ENCODE peak calls at places on chromosome 3, in nine cellular contexts. One of them, this sample, is unnamed.
A peak's percentile ranks its signal among the peaks of the same experiment; 100 is the strongest.

GRCh38 chr3:104873331-104873730 is 493.4 kb upstream of the ALCAM start:
- DNase-seq in T follicular helper cell: no peak
- DNase-seq in AG04450: no peak
- DNase-seq in colonic mucosa: no peak
- DNase-seq in esophagus muscularis mucosa: no peak
- DNase-seq in EL: peak; percentile 72
- DNase-seq in naive B cell: no peak
- DNase-seq in NCI-H187 treated with DMSO at 0.1 percent for 48 hours: no peak
- DNase-seq in activated CD4-positive, alpha-beta T cell treated with anti-CD3 and anti-CD28 coated beads, Interleukin-2, amount 50 U/mL, for 48 hours: no peak
- DNase-seq in this sample: no peak

GRCh38 chr3:129278970-129279906 is 568 bp downstream of the HMCES start:
- DNase-seq in EL: peak; percentile 67
- DNase-seq in AG04450: no peak
- DNase-seq in colonic mucosa: peak; percentile 40
- DNase-seq in esophagus muscularis mucosa: no peak
- DNase-seq in activated CD4-positive, alpha-beta T cell treated with anti-CD3 and anti-CD28 coated beads, Interleukin-2, amount 50 U/mL, for 48 hours: peak; percentile 66
- DNase-seq in NCI-H187 treated with DMSO at 0.1 percent for 48 hours: no peak
- DNase-seq in T follicular helper cell: peak; percentile 25
- DNase-seq in naive B cell: peak; percentile 34
- DNase-seq in this sample: no peak

GRCh38 chr3:70988111-70988510 is 595.4 kb downstream of the FOXP1 start:
- DNase-seq in naive B cell: no peak
- DNase-seq in EL: no peak
- DNase-seq in T follicular helper cell: no peak
- DNase-seq in esophagus muscularis mucosa: no peak
- DNase-seq in NCI-H187 treated with DMSO at 0.1 percent for 48 hours: no peak
- DNase-seq in activated CD4-positive, alpha-beta T cell treated with anti-CD3 and anti-CD28 coated beads, Interleukin-2, amount 50 U/mL, for 48 hours: no peak
- DNase-seq in colonic mucosa: no peak
- DNase-seq in AG04450: no peak
- DNase-seq in this sample: no peak

GRCh38 chr3:3615533-3615932 is 183.7 kb upstream of the LRRN1 start:
- DNase-seq in AG04450: no peak
- DNase-seq in activated CD4-positive, alpha-beta T cell treated with anti-CD3 and anti-CD28 coated beads, Interleukin-2, amount 50 U/mL, for 48 hours: no peak
- DNase-seq in naive B cell: no peak
- DNase-seq in colonic mucosa: no peak
- DNase-seq in EL: no peak
- DNase-seq in esophagus muscularis mucosa: no peak
- DNase-seq in T follicular helper cell: no peak
- DNase-seq in NCI-H187 treated with DMSO at 0.1 percent for 48 hours: no peak
- DNase-seq in this sample: no peak

GRCh38 chr3:193490580-193490979 is 64.1 kb downstream of the ATP13A4 start:
- DNase-seq in naive B cell: no peak
- DNase-seq in T follicular helper cell: no peak
- DNase-seq in colonic mucosa: no peak
- DNase-seq in EL: no peak
- DNase-seq in esophagus muscularis mucosa: no peak
- DNase-seq in NCI-H187 treated with DMSO at 0.1 percent for 48 hours: no peak
- DNase-seq in activated CD4-positive, alpha-beta T cell treated with anti-CD3 and anti-CD28 coated beads, Interleukin-2, amount 50 U/mL, for 48 hours: no peak
- DNase-seq in AG04450: no peak
- DNase-seq in this sample: no peak

GRCh38 chr3:71789922-71790321 is 5.0 kb upstream of the PROK2 start:
- DNase-seq in esophagus muscularis mucosa: peak; percentile 57
- DNase-seq in naive B cell: no peak
- DNase-seq in colonic mucosa: no peak
- DNase-seq in activated CD4-positive, alpha-beta T cell treated with anti-CD3 and anti-CD28 coated beads, Interleukin-2, amount 50 U/mL, for 48 hours: no peak
- DNase-seq in NCI-H187 treated with DMSO at 0.1 percent for 48 hours: no peak
- DNase-seq in AG04450: no peak
- DNase-seq in EL: no peak
- DNase-seq in T follicular helper cell: no peak
- DNase-seq in this sample: no peak

GRCh38 chr3:52314495-52314894 is 1.6 kb upstream of the DNAH1 start:
- DNase-seq in colonic mucosa: no peak
- DNase-seq in NCI-H187 treated with DMSO at 0.1 percent for 48 hours: no peak
- DNase-seq in activated CD4-positive, alpha-beta T cell treated with anti-CD3 and anti-CD28 coated beads, Interleukin-2, amount 50 U/mL, for 48 hours: no peak
- DNase-seq in naive B cell: no peak
- DNase-seq in EL: no peak
- DNase-seq in AG04450: no peak
- DNase-seq in esophagus muscularis mucosa: no peak
- DNase-seq in T follicular helper cell: no peak
- DNase-seq in this sample: no peak

GRCh38 chr3:196603683-196604082 is 35.2 kb downstream of the FBXO45 start:
- DNase-seq in AG04450: no peak
- DNase-seq in esophagus muscularis mucosa: no peak
- DNase-seq in EL: no peak
- DNase-seq in NCI-H187 treated with DMSO at 0.1 percent for 48 hours: no peak
- DNase-seq in T follicular helper cell: no peak
- DNase-seq in colonic mucosa: no peak
- DNase-seq in naive B cell: no peak
- DNase-seq in activated CD4-positive, alpha-beta T cell treated with anti-CD3 and anti-CD28 coated beads, Interleukin-2, amount 50 U/mL, for 48 hours: no peak
- DNase-seq in this sample: no peak

GRCh38 chr3:171165499-171165921 is 139.0 kb upstream of the SLC2A2 start:
- DNase-seq in AG04450: no peak
- DNase-seq in NCI-H187 treated with DMSO at 0.1 percent for 48 hours: no peak
- DNase-seq in activated CD4-positive, alpha-beta T cell treated with anti-CD3 and anti-CD28 coated beads, Interleukin-2, amount 50 U/mL, for 48 hours: peak; percentile 19
- DNase-seq in colonic mucosa: no peak
- DNase-seq in naive B cell: no peak
- DNase-seq in T follicular helper cell: no peak
- DNase-seq in esophagus muscularis mucosa: no peak
- DNase-seq in EL: no peak
- DNase-seq in this sample: no peak

GRCh38 chr3:138888569-138888968 is 53.8 kb upstream of the PIK3CB start:
- DNase-seq in NCI-H187 treated with DMSO at 0.1 percent for 48 hours: no peak
- DNase-seq in activated CD4-positive, alpha-beta T cell treated with anti-CD3 and anti-CD28 coated beads, Interleukin-2, amount 50 U/mL, for 48 hours: no peak
- DNase-seq in AG04450: no peak
- DNase-seq in esophagus muscularis mucosa: no peak
- DNase-seq in T follicular helper cell: no peak
- DNase-seq in colonic mucosa: no peak
- DNase-seq in EL: no peak
- DNase-seq in naive B cell: no peak
- DNase-seq in this sample: no peak

GRCh38 chr3:128488995-128489859 is 3.8 kb downstream of the GATA2 start:
- DNase-seq in EL: peak; percentile 81
- DNase-seq in T follicular helper cell: no peak
- DNase-seq in NCI-H187 treated with DMSO at 0.1 percent for 48 hours: no peak
- DNase-seq in colonic mucosa: peak; percentile 52
- DNase-seq in naive B cell: peak; percentile 24
- DNase-seq in esophagus muscularis mucosa: no peak
- DNase-seq in AG04450: no peak
- DNase-seq in activated CD4-positive, alpha-beta T cell treated with anti-CD3 and anti-CD28 coated beads, Interleukin-2, amount 50 U/mL, for 48 hours: peak; percentile 45
- DNase-seq in this sample: peak; percentile 78

GRCh38 chr3:120284702-120285507 is at the start of gene GPR156:
- DNase-seq in T follicular helper cell: no peak
- DNase-seq in naive B cell: no peak
- DNase-seq in colonic mucosa: no peak
- DNase-seq in esophagus muscularis mucosa: no peak
- DNase-seq in NCI-H187 treated with DMSO at 0.1 percent for 48 hours: no peak
- DNase-seq in AG04450: no peak
- DNase-seq in EL: peak; percentile 35
- DNase-seq in activated CD4-positive, alpha-beta T cell treated with anti-CD3 and anti-CD28 coated beads, Interleukin-2, amount 50 U/mL, for 48 hours: no peak
- DNase-seq in this sample: no peak

GRCh38 chr3:148873270-148873927 is 8.3 kb downstream of the CPA3 start:
- DNase-seq in naive B cell: no peak
- DNase-seq in T follicular helper cell: no peak
- DNase-seq in activated CD4-positive, alpha-beta T cell treated with anti-CD3 and anti-CD28 coated beads, Interleukin-2, amount 50 U/mL, for 48 hours: no peak
- DNase-seq in NCI-H187 treated with DMSO at 0.1 percent for 48 hours: no peak
- DNase-seq in EL: no peak
- DNase-seq in colonic mucosa: no peak
- DNase-seq in AG04450: no peak
- DNase-seq in esophagus muscularis mucosa: no peak
- DNase-seq in this sample: no peak

GRCh38 chr3:25367025-25367424 is 61.0 kb upstream of the RARB start:
- DNase-seq in activated CD4-positive, alpha-beta T cell treated with anti-CD3 and anti-CD28 coated beads, Interleukin-2, amount 50 U/mL, for 48 hours: no peak
- DNase-seq in EL: no peak
- DNase-seq in AG04450: no peak
- DNase-seq in T follicular helper cell: no peak
- DNase-seq in NCI-H187 treated with DMSO at 0.1 percent for 48 hours: no peak
- DNase-seq in naive B cell: no peak
- DNase-seq in colonic mucosa: no peak
- DNase-seq in esophagus muscularis mucosa: no peak
- DNase-seq in this sample: no peak

GRCh38 chr3:13015286-13016082 is 57.7 kb downstream of the IQSEC1 start:
- DNase-seq in colonic mucosa: no peak
- DNase-seq in naive B cell: peak; percentile 90
- DNase-seq in EL: no peak
- DNase-seq in T follicular helper cell: no peak
- DNase-seq in activated CD4-positive, alpha-beta T cell treated with anti-CD3 and anti-CD28 coated beads, Interleukin-2, amount 50 U/mL, for 48 hours: peak; percentile 73
- DNase-seq in esophagus muscularis mucosa: no peak
- DNase-seq in NCI-H187 treated with DMSO at 0.1 percent for 48 hours: no peak
- DNase-seq in AG04450: no peak
- DNase-seq in this sample: no peak

GRCh38 chr3:53216723-53217122 is 39.1 kb downstream of the TKT start:
- DNase-seq in T follicular helper cell: no peak
- DNase-seq in NCI-H187 treated with DMSO at 0.1 percent for 48 hours: no peak
- DNase-seq in activated CD4-positive, alpha-beta T cell treated with anti-CD3 and anti-CD28 coated beads, Interleukin-2, amount 50 U/mL, for 48 hours: no peak
- DNase-seq in AG04450: no peak
- DNase-seq in naive B cell: no peak
- DNase-seq in esophagus muscularis mucosa: no peak
- DNase-seq in EL: no peak
- DNase-seq in colonic mucosa: no peak
- DNase-seq in this sample: no peak

GRCh38 chr3:43960448-43960840 is 269.7 kb downstream of the ABHD5 start:
- DNase-seq in T follicular helper cell: no peak
- DNase-seq in esophagus muscularis mucosa: no peak
- DNase-seq in activated CD4-positive, alpha-beta T cell treated with anti-CD3 and anti-CD28 coated beads, Interleukin-2, amount 50 U/mL, for 48 hours: no peak
- DNase-seq in colonic mucosa: no peak
- DNase-seq in naive B cell: no peak
- DNase-seq in NCI-H187 treated with DMSO at 0.1 percent for 48 hours: peak; percentile 26
- DNase-seq in AG04450: no peak
- DNase-seq in EL: peak; percentile 4
- DNase-seq in this sample: no peak

GRCh38 chr3:196641278-196642058 is 2.0 kb downstream of the NRROS start:
- DNase-seq in esophagus muscularis mucosa: no peak
- DNase-seq in NCI-H187 treated with DMSO at 0.1 percent for 48 hours: no peak
- DNase-seq in EL: no peak
- DNase-seq in naive B cell: peak; percentile 57
- DNase-seq in activated CD4-positive, alpha-beta T cell treated with anti-CD3 and anti-CD28 coated beads, Interleukin-2, amount 50 U/mL, for 48 hours: peak; percentile 78
- DNase-seq in colonic mucosa: no peak
- DNase-seq in T follicular helper cell: no peak
- DNase-seq in AG04450: no peak
- DNase-seq in this sample: no peak

GRCh38 chr3:52712291-52713212 is 6.6 kb downstream of the SPCS1 start:
- DNase-seq in AG04450: no peak
- DNase-seq in NCI-H187 treated with DMSO at 0.1 percent for 48 hours: no peak
- DNase-seq in activated CD4-positive, alpha-beta T cell treated with anti-CD3 and anti-CD28 coated beads, Interleukin-2, amount 50 U/mL, for 48 hours: no peak
- DNase-seq in T follicular helper cell: no peak
- DNase-seq in colonic mucosa: no peak
- DNase-seq in naive B cell: no peak
- DNase-seq in EL: no peak
- DNase-seq in esophagus muscularis mucosa: no peak
- DNase-seq in this sample: no peak

GRCh38 chr3:9826815-9827574 is 16.8 kb downstream of the RPUSD3 start:
- DNase-seq in AG04450: no peak
- DNase-seq in naive B cell: no peak
- DNase-seq in NCI-H187 treated with DMSO at 0.1 percent for 48 hours: no peak
- DNase-seq in colonic mucosa: peak; percentile 38
- DNase-seq in EL: peak; percentile 41
- DNase-seq in activated CD4-positive, alpha-beta T cell treated with anti-CD3 and anti-CD28 coated beads, Interleukin-2, amount 50 U/mL, for 48 hours: peak; percentile 22
- DNase-seq in T follicular helper cell: no peak
- DNase-seq in esophagus muscularis mucosa: no peak
- DNase-seq in this sample: no peak

GRCh38 chr3:38139191-38139590 is 730 bp downstream of the MYD88 start:
- DNase-seq in colonic mucosa: peak; percentile 32
- DNase-seq in EL: no peak
- DNase-seq in NCI-H187 treated with DMSO at 0.1 percent for 48 hours: no peak
- DNase-seq in T follicular helper cell: no peak
- DNase-seq in activated CD4-positive, alpha-beta T cell treated with anti-CD3 and anti-CD28 coated beads, Interleukin-2, amount 50 U/mL, for 48 hours: no peak
- DNase-seq in esophagus muscularis mucosa: no peak
- DNase-seq in AG04450: no peak
- DNase-seq in naive B cell: no peak
- DNase-seq in this sample: no peak

GRCh38 chr3:170162630-170163029 is 18.9 kb downstream of the PHC3 start:
- DNase-seq in colonic mucosa: no peak
- DNase-seq in NCI-H187 treated with DMSO at 0.1 percent for 48 hours: no peak
- DNase-seq in EL: peak; percentile 12
- DNase-seq in AG04450: no peak
- DNase-seq in T follicular helper cell: no peak
- DNase-seq in activated CD4-positive, alpha-beta T cell treated with anti-CD3 and anti-CD28 coated beads, Interleukin-2, amount 50 U/mL, for 48 hours: no peak
- DNase-seq in naive B cell: no peak
- DNase-seq in esophagus muscularis mucosa: no peak
- DNase-seq in this sample: no peak

GRCh38 chr3:49006591-49007067 is 562 bp upstream of the WDR6 start:
- DNase-seq in esophagus muscularis mucosa: no peak
- DNase-seq in EL: peak; percentile 43
- DNase-seq in AG04450: no peak
- DNase-seq in colonic mucosa: peak; percentile 46
- DNase-seq in T follicular helper cell: no peak
- DNase-seq in NCI-H187 treated with DMSO at 0.1 percent for 48 hours: no peak
- DNase-seq in activated CD4-positive, alpha-beta T cell treated with anti-CD3 and anti-CD28 coated beads, Interleukin-2, amount 50 U/mL, for 48 hours: no peak
- DNase-seq in naive B cell: no peak
- DNase-seq in this sample: no peak

GRCh38 chr3:63128380-63128779 is 149.7 kb upstream of the SYNPR start:
- DNase-seq in esophagus muscularis mucosa: no peak
- DNase-seq in activated CD4-positive, alpha-beta T cell treated with anti-CD3 and anti-CD28 coated beads, Interleukin-2, amount 50 U/mL, for 48 hours: no peak
- DNase-seq in EL: no peak
- DNase-seq in T follicular helper cell: no peak
- DNase-seq in NCI-H187 treated with DMSO at 0.1 percent for 48 hours: no peak
- DNase-seq in naive B cell: no peak
- DNase-seq in AG04450: no peak
- DNase-seq in colonic mucosa: no peak
- DNase-seq in this sample: no peak

GRCh38 chr3:59326246-59327024 is 276.6 kb upstream of the CFAP20DC start:
- DNase-seq in colonic mucosa: no peak
- DNase-seq in EL: no peak
- DNase-seq in esophagus muscularis mucosa: no peak
- DNase-seq in naive B cell: no peak
- DNase-seq in T follicular helper cell: no peak
- DNase-seq in activated CD4-positive, alpha-beta T cell treated with anti-CD3 and anti-CD28 coated beads, Interleukin-2, amount 50 U/mL, for 48 hours: no peak
- DNase-seq in AG04450: no peak
- DNase-seq in NCI-H187 treated with DMSO at 0.1 percent for 48 hours: no peak
- DNase-seq in this sample: no peak

GRCh38 chr3:27507515-27508266 is 23.5 kb upstream of the SLC4A7 start:
- DNase-seq in T follicular helper cell: no peak
- DNase-seq in AG04450: no peak
- DNase-seq in colonic mucosa: no peak
- DNase-seq in EL: no peak
- DNase-seq in esophagus muscularis mucosa: no peak
- DNase-seq in NCI-H187 treated with DMSO at 0.1 percent for 48 hours: no peak
- DNase-seq in activated CD4-positive, alpha-beta T cell treated with anti-CD3 and anti-CD28 coated beads, Interleukin-2, amount 50 U/mL, for 48 hours: no peak
- DNase-seq in naive B cell: no peak
- DNase-seq in this sample: peak; percentile 64

GRCh38 chr3:31692714-31693113 is 160.0 kb downstream of the STT3B start:
- DNase-seq in colonic mucosa: no peak
- DNase-seq in naive B cell: no peak
- DNase-seq in EL: no peak
- DNase-seq in esophagus muscularis mucosa: no peak
- DNase-seq in AG04450: no peak
- DNase-seq in activated CD4-positive, alpha-beta T cell treated with anti-CD3 and anti-CD28 coated beads, Interleukin-2, amount 50 U/mL, for 48 hours: no peak
- DNase-seq in NCI-H187 treated with DMSO at 0.1 percent for 48 hours: no peak
- DNase-seq in T follicular helper cell: no peak
- DNase-seq in this sample: no peak

GRCh38 chr3:192130534-192131132 is 596.7 kb downstream of the FGF12 start:
- DNase-seq in T follicular helper cell: no peak
- DNase-seq in naive B cell: no peak
- DNase-seq in esophagus muscularis mucosa: no peak
- DNase-seq in EL: peak; percentile 47
- DNase-seq in colonic mucosa: peak; percentile 36
- DNase-seq in activated CD4-positive, alpha-beta T cell treated with anti-CD3 and anti-CD28 coated beads, Interleukin-2, amount 50 U/mL, for 48 hours: peak; percentile 8
- DNase-seq in AG04450: no peak
- DNase-seq in NCI-H187 treated with DMSO at 0.1 percent for 48 hours: no peak
- DNase-seq in this sample: peak; percentile 34

GRCh38 chr3:172313671-172314070 is 134.6 kb downstream of the GHSR start:
- DNase-seq in NCI-H187 treated with DMSO at 0.1 percent for 48 hours: no peak
- DNase-seq in colonic mucosa: no peak
- DNase-seq in AG04450: no peak
- DNase-seq in naive B cell: no peak
- DNase-seq in activated CD4-positive, alpha-beta T cell treated with anti-CD3 and anti-CD28 coated beads, Interleukin-2, amount 50 U/mL, for 48 hours: no peak
- DNase-seq in esophagus muscularis mucosa: no peak
- DNase-seq in T follicular helper cell: no peak
- DNase-seq in EL: no peak
- DNase-seq in this sample: no peak

GRCh38 chr3:86180696-86181095 is 810.3 kb downstream of the VGLL3 start:
- DNase-seq in naive B cell: no peak
- DNase-seq in EL: no peak
- DNase-seq in T follicular helper cell: no peak
- DNase-seq in NCI-H187 treated with DMSO at 0.1 percent for 48 hours: no peak
- DNase-seq in activated CD4-positive, alpha-beta T cell treated with anti-CD3 and anti-CD28 coated beads, Interleukin-2, amount 50 U/mL, for 48 hours: no peak
- DNase-seq in esophagus muscularis mucosa: no peak
- DNase-seq in colonic mucosa: no peak
- DNase-seq in AG04450: no peak
- DNase-seq in this sample: no peak

GRCh38 chr3:156764761-156765160 is 61.4 kb upstream of the LEKR1 start:
- DNase-seq in T follicular helper cell: no peak
- DNase-seq in AG04450: no peak
- DNase-seq in esophagus muscularis mucosa: no peak
- DNase-seq in NCI-H187 treated with DMSO at 0.1 percent for 48 hours: no peak
- DNase-seq in colonic mucosa: no peak
- DNase-seq in naive B cell: no peak
- DNase-seq in EL: no peak
- DNase-seq in activated CD4-positive, alpha-beta T cell treated with anti-CD3 and anti-CD28 coated beads, Interleukin-2, amount 50 U/mL, for 48 hours: no peak
- DNase-seq in this sample: no peak

This sample was measured in prostate gland.